ENCODE peak calls at places on chromosomes 1 and 21, in seven cellular contexts. G, P, O, M, U, X and H are unnamed samples.

GRCh38 chr1:112507896-112508241 is 896 bp upstream of the WNT2B start:
- DNase-seq in X (no peak), O (no peak), M (no peak), P (no peak), G (no peak), U (no peak), H (no peak)

GRCh38 chr1:39422604-39423003 is 68.8 kb upstream of the BMP8A start:
- DNase-seq in P (no peak), M (no peak), X (no peak), O (no peak), U (no peak), G (no peak), H (no peak)

GRCh38 chr1:184222561-184223157 is 164.2 kb upstream of the C1orf21 start:
- DNase-seq in U (peak), X (no peak), O (peak), M (peak), G (no peak), P (no peak), H (no peak)

GRCh38 chr1:232218955-232219865 is 410.7 kb downstream of the SIPA1L2 start:
- DNase-seq in U (no peak), X (no peak), G (peak), O (no peak), P (no peak), M (no peak), H (no peak)

GRCh38 chr21:42539342-42539741 is 25.7 kb downstream of the SLC37A1 start:
- DNase-seq in U (no peak), O (no peak), M (no peak), X (no peak), G (no peak), P (no peak), H (no peak)

GRCh38 chr1:178660484-178660883 is 64.6 kb upstream of the RALGPS2 start:
- DNase-seq in P (no peak), X (no peak), G (no peak), M (no peak), U (no peak), O (no peak), H (no peak)

GRCh38 chr1:59973719-59974118 is 47.1 kb upstream of the CYP2J2 start:
- DNase-seq in O (no peak), X (no peak), M (no peak), G (no peak), U (no peak), P (no peak), H (no peak)

GRCh38 chr1:119947468-119947867 is 51.2 kb upstream of the ADAM30 start:
- DNase-seq in M (no peak), P (no peak), X (no peak), G (no peak), U (no peak), O (no peak), H (no peak)

GRCh38 chr1:233912909-233913308 is 8.4 kb downstream of the SLC35F3 start:
- DNase-seq in P (no peak), M (no peak), U (no peak), X (no peak), G (no peak), O (no peak), H (no peak)

GRCh38 chr21:34511154-34511553 is 856 bp downstream of the KCNE1 start:
- DNase-seq in X (no peak), G (no peak), U (no peak), O (no peak), P (no peak), M (no peak), H (no peak)

GRCh38 chr1:19329611-19330010 is 17.5 kb downstream of the SLC66A1 start:
- DNase-seq in O (no peak), X (no peak), G (no peak), P (no peak), M (no peak), U (no peak), H (no peak)

GRCh38 chr1:181185461-181185860 is 97.0 kb downstream of the IER5 start:
- DNase-seq in G (no peak), M (no peak), P (no peak), U (no peak), X (no peak), O (no peak), H (no peak)

GRCh38 chr1:154154534-154155181 is at the start of gene NUP210L:
- DNase-seq in P (no peak), O (no peak), X (no peak), G (peak), U (no peak), M (no peak), H (peak)

GRCh38 chr1:240794061-240794843 is 182.3 kb upstream of the GREM2 start:
- DNase-seq in U (no peak), X (no peak), O (no peak), M (no peak), G (no peak), P (no peak), H (no peak)

GRCh38 chr21:36430841-36431240 is 45.6 kb downstream of the CHAF1B start:
- DNase-seq in M (no peak), G (no peak), P (no peak), X (no peak), U (no peak), O (no peak), H (no peak)

GRCh38 chr1:41698916-41699860 is 214.7 kb upstream of the EDN2 start:
- DNase-seq in O (no peak), U (no peak), G (no peak), P (no peak), M (no peak), X (no peak), H (no peak)